ENCODE peak calls at places on chromosomes 1 and 21, in six cellular contexts. One of them, this sample, is unnamed.
A peak's percentile ranks its signal among the peaks of the same experiment; 100 is the strongest.

GRCh38 chr1:22231995-22232690 is 89.2 kb upstream of the WNT4 start:
- DNase-seq in heart right ventricle: no peak
- DNase-seq in upper lobe of right lung: no peak
- DNase-seq in thoracic aorta: no peak
- DNase-seq in body of pancreas: no peak
- DNase-seq in left ventricle myocardium inferior: no peak
- DNase-seq in this sample: no peak

GRCh38 chr1:44999232-44999631 is 11.9 kb downstream of the HECTD3 start:
- DNase-seq in body of pancreas: no peak
- DNase-seq in upper lobe of right lung: no peak
- DNase-seq in thoracic aorta: no peak
- DNase-seq in heart right ventricle: no peak
- DNase-seq in left ventricle myocardium inferior: no peak
- DNase-seq in this sample: no peak

GRCh38 chr1:53408013-53408754 is 51.0 kb upstream of the DMRTB1 start:
- DNase-seq in thoracic aorta: no peak
- DNase-seq in body of pancreas: no peak
- DNase-seq in upper lobe of right lung: no peak
- DNase-seq in heart right ventricle: no peak
- DNase-seq in left ventricle myocardium inferior: no peak
- DNase-seq in this sample: no peak

GRCh38 chr1:8510041-8510823 is 192.3 kb downstream of the SLC45A1 start:
- DNase-seq in heart right ventricle: no peak
- DNase-seq in thoracic aorta: no peak
- DNase-seq in body of pancreas: peak; percentile 14
- DNase-seq in left ventricle myocardium inferior: no peak
- DNase-seq in upper lobe of right lung: no peak
- DNase-seq in this sample: no peak

GRCh38 chr1:109307363-109308021 is 681 bp upstream of the MYBPHL start:
- DNase-seq in left ventricle myocardium inferior: peak; percentile 60
- DNase-seq in body of pancreas: peak; percentile 22
- DNase-seq in upper lobe of right lung: peak; percentile 76
- DNase-seq in thoracic aorta: no peak
- DNase-seq in heart right ventricle: peak; percentile 27
- DNase-seq in this sample: no peak

GRCh38 chr21:44800103-44800502 is 1.5 kb downstream of the UBE2G2 start:
- DNase-seq in left ventricle myocardium inferior: no peak
- DNase-seq in heart right ventricle: peak; percentile 34
- DNase-seq in body of pancreas: no peak
- DNase-seq in upper lobe of right lung: no peak
- DNase-seq in thoracic aorta: no peak
- DNase-seq in this sample: no peak

GRCh38 chr1:186983327-186983726 is 154.6 kb downstream of the PLA2G4A start:
- DNase-seq in thoracic aorta: no peak
- DNase-seq in upper lobe of right lung: no peak
- DNase-seq in heart right ventricle: no peak
- DNase-seq in left ventricle myocardium inferior: peak; percentile 20
- DNase-seq in body of pancreas: peak; percentile 48
- DNase-seq in this sample: no peak

GRCh38 chr21:45001134-45002095 is 61.6 kb downstream of the SLX9 start:
- DNase-seq in thoracic aorta: peak; percentile 64
- DNase-seq in left ventricle myocardium inferior: peak; percentile 62
- DNase-seq in upper lobe of right lung: peak; percentile 63
- DNase-seq in heart right ventricle: peak; percentile 62
- DNase-seq in body of pancreas: no peak
- DNase-seq in this sample: no peak

GRCh38 chr1:25469177-25469576 is 38.5 kb downstream of the MACO1 start:
- DNase-seq in left ventricle myocardium inferior: no peak
- DNase-seq in upper lobe of right lung: no peak
- DNase-seq in heart right ventricle: no peak
- DNase-seq in body of pancreas: no peak
- DNase-seq in thoracic aorta: no peak
- DNase-seq in this sample: no peak

GRCh38 chr1:60970081-60970509 is 112.3 kb upstream of the NFIA start:
- DNase-seq in heart right ventricle: no peak
- DNase-seq in thoracic aorta: no peak
- DNase-seq in upper lobe of right lung: no peak
- DNase-seq in left ventricle myocardium inferior: no peak
- DNase-seq in body of pancreas: no peak
- DNase-seq in this sample: no peak

GRCh38 chr1:21121764-21122471 is 54.8 kb downstream of the EIF4G3 start:
- DNase-seq in thoracic aorta: no peak
- DNase-seq in body of pancreas: no peak
- DNase-seq in left ventricle myocardium inferior: no peak
- DNase-seq in upper lobe of right lung: no peak
- DNase-seq in heart right ventricle: no peak
- DNase-seq in this sample: no peak

GRCh38 chr21:28779914-28780313 is 212.8 kb downstream of the LTN1 start:
- DNase-seq in body of pancreas: no peak
- DNase-seq in heart right ventricle: no peak
- DNase-seq in left ventricle myocardium inferior: no peak
- DNase-seq in thoracic aorta: no peak
- DNase-seq in upper lobe of right lung: no peak
- DNase-seq in this sample: no peak

GRCh38 chr1:154351363-154352068 is 26.2 kb downstream of the ATP8B2 start:
- DNase-seq in upper lobe of right lung: no peak
- DNase-seq in body of pancreas: peak; percentile 84
- DNase-seq in heart right ventricle: no peak
- DNase-seq in left ventricle myocardium inferior: no peak
- DNase-seq in thoracic aorta: no peak
- DNase-seq in this sample: no peak

GRCh38 chr1:65832296-65832695 is 39.6 kb downstream of the PDE4B start:
- DNase-seq in heart right ventricle: no peak
- DNase-seq in left ventricle myocardium inferior: no peak
- DNase-seq in upper lobe of right lung: no peak
- DNase-seq in thoracic aorta: no peak
- DNase-seq in body of pancreas: no peak
- DNase-seq in this sample: no peak

GRCh38 chr1:119947468-119947867 is 51.2 kb upstream of the ADAM30 start:
- DNase-seq in body of pancreas: no peak
- DNase-seq in upper lobe of right lung: no peak
- DNase-seq in thoracic aorta: no peak
- DNase-seq in heart right ventricle: no peak
- DNase-seq in left ventricle myocardium inferior: no peak
- DNase-seq in this sample: no peak

GRCh38 chr1:109840011-109840629 is 70.5 kb upstream of the CSF1 start:
- DNase-seq in thoracic aorta: no peak
- DNase-seq in heart right ventricle: no peak
- DNase-seq in left ventricle myocardium inferior: no peak
- DNase-seq in body of pancreas: no peak
- DNase-seq in upper lobe of right lung: no peak
- DNase-seq in this sample: no peak

GRCh38 chr1:156849151-156849496 is 9.8 kb downstream of the INSRR start:
- DNase-seq in heart right ventricle: no peak
- DNase-seq in left ventricle myocardium inferior: no peak
- DNase-seq in body of pancreas: no peak
- DNase-seq in upper lobe of right lung: no peak
- DNase-seq in thoracic aorta: no peak
- DNase-seq in this sample: no peak

GRCh38 chr1:155392898-155393411 is 72.3 kb downstream of the RUSC1 start:
- DNase-seq in thoracic aorta: no peak
- DNase-seq in left ventricle myocardium inferior: no peak
- DNase-seq in upper lobe of right lung: no peak
- DNase-seq in heart right ventricle: no peak
- DNase-seq in body of pancreas: peak; percentile 55
- DNase-seq in this sample: no peak

GRCh38 chr1:241470908-241471610 is 48.5 kb downstream of the FH start:
- DNase-seq in body of pancreas: no peak
- DNase-seq in upper lobe of right lung: no peak
- DNase-seq in left ventricle myocardium inferior: no peak
- DNase-seq in heart right ventricle: no peak
- DNase-seq in thoracic aorta: no peak
- DNase-seq in this sample: no peak

GRCh38 chr1:113142791-113143190 is 69.8 kb downstream of the LRIG2 start:
- DNase-seq in left ventricle myocardium inferior: no peak
- DNase-seq in heart right ventricle: peak; percentile 17
- DNase-seq in body of pancreas: no peak
- DNase-seq in thoracic aorta: no peak
- DNase-seq in upper lobe of right lung: no peak
- DNase-seq in this sample: no peak

GRCh38 chr1:42966688-42967609 is 8.3 kb upstream of the SLC2A1 start:
- DNase-seq in heart right ventricle: no peak
- DNase-seq in body of pancreas: peak; percentile 72
- DNase-seq in left ventricle myocardium inferior: no peak
- DNase-seq in upper lobe of right lung: no peak
- DNase-seq in thoracic aorta: no peak
- DNase-seq in this sample: no peak

GRCh38 chr21:15730484-15731242 is 881 bp downstream of the USP25 start:
- DNase-seq in body of pancreas: peak; percentile 20
- DNase-seq in left ventricle myocardium inferior: no peak
- DNase-seq in thoracic aorta: no peak
- DNase-seq in upper lobe of right lung: no peak
- DNase-seq in heart right ventricle: peak; percentile 13
- DNase-seq in this sample: no peak

GRCh38 chr21:15732290-15732995 is 2.7 kb downstream of the USP25 start:
- DNase-seq in body of pancreas: no peak
- DNase-seq in heart right ventricle: no peak
- DNase-seq in left ventricle myocardium inferior: no peak
- DNase-seq in thoracic aorta: no peak
- DNase-seq in upper lobe of right lung: no peak
- DNase-seq in this sample: no peak

GRCh38 chr21:15732996-15733329 is 3.2 kb downstream of the USP25 start:
- DNase-seq in thoracic aorta: no peak
- DNase-seq in heart right ventricle: no peak
- DNase-seq in upper lobe of right lung: no peak
- DNase-seq in body of pancreas: no peak
- DNase-seq in left ventricle myocardium inferior: no peak
- DNase-seq in this sample: no peak

GRCh38 chr21:15731243-15731613 is 1.4 kb downstream of the USP25 start:
- DNase-seq in heart right ventricle: no peak
- DNase-seq in left ventricle myocardium inferior: no peak
- DNase-seq in upper lobe of right lung: no peak
- DNase-seq in body of pancreas: no peak
- DNase-seq in thoracic aorta: no peak
- DNase-seq in this sample: no peak

DNA sequence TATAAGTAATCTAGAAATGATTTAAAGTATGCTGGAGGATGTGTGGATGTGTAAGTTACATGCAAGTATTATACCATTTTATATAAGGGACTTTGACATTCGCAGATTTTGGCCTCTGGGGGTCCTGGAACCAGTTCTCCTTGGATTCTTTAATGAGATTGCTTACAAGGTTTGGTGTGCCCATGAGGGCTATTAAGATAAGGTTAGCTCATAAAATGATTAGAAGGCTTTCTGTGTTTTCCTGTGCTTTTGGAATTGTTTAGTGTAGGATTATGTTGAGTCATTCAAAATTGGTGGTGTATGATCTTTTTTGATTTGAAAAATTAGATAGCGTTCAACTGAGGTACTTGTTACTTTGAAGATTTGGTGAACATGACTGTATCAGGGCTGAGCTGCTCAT is 5.6 kb downstream of the USP25 start:
- DNase-seq in body of pancreas: no peak
- DNase-seq in upper lobe of right lung: no peak
- DNase-seq in thoracic aorta: no peak
- DNase-seq in heart right ventricle: no peak
- DNase-seq in left ventricle myocardium inferior: no peak
- DNase-seq in this sample: no peak
- H3K4me1 ChIP-seq in body of pancreas: peaks cover 45% of the 10 kb centered on the region
- H3K4me1 ChIP-seq in upper lobe of right lung: peaks cover 48% of the 10 kb centered on the region
- H3K4me1 ChIP-seq in thoracic aorta: peaks cover 44% of the 10 kb centered on the region
- H3K4me1 ChIP-seq in heart right ventricle: peaks cover 62% of the 10 kb centered on the region
- H3K4me1 ChIP-seq in left ventricle myocardium inferior: peaks cover 90% of the 10 kb centered on the region
- H3K4me1 ChIP-seq in this sample: peaks cover 41% of the 10 kb centered on the region

DNA sequence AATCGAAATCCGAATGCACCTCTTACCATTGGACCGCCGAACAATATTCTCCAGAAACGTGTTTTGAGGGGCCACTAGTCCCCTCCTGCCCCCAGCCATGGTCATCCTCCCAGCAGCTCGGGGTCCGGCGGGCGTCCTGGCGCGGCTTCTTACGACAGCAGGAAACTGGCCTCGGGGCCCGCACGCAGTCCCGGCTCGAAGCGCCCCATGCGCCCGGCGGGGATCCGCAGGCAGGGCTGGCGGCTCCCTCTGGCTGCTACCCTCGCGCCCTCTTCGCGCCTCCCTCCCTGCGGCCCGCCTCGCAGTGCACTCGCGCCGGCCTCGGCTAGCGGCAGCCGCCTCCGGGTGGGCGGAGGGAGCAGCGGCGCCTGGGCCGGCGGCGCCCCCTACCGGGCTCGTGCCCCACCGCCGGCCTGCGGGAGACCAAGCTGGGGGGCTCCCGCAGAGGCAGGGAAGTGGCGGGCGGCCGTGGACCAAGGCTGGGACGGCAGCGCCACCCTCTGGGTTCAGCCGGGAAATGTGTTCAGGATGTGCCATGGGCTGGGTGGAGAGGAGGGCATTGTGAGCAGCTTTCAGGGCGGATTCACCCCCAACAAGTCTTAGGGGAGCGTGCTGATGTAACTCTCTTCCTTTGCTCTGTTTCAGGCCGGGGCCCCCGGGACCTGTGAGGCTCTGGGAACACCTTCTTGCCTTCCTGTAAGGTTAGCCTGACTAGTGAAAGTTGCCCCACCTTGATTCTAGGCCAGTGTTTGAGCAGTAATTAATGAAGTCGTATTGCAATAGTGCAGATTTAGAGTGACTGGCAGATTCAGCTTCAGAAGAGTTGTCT is at the start of gene KCNH1:
- DNase-seq in thoracic aorta: no peak
- DNase-seq in heart right ventricle: peak; percentile 51
- DNase-seq in upper lobe of right lung: peak; percentile 77
- DNase-seq in left ventricle myocardium inferior: peak; percentile 67
- DNase-seq in body of pancreas: peak; percentile 74
- DNase-seq in this sample: peak; percentile 65
- TF ChIP-seq CTCF in thoracic aorta: peak; percentile 75
- TF ChIP-seq CTCF in heart right ventricle: peak; percentile 95
- TF ChIP-seq CTCF in upper lobe of right lung: peak; percentile 73
- TF ChIP-seq CTCF in left ventricle myocardium inferior: peak; percentile 91
- TF ChIP-seq CTCF in body of pancreas: peak; percentile 56
- TF ChIP-seq CTCF in this sample: peak; percentile 75

GRCh38 chr1:209849388-209849787 is 21.6 kb downstream of the UTP25 start:
- DNase-seq in thoracic aorta: no peak
- DNase-seq in upper lobe of right lung: no peak
- DNase-seq in body of pancreas: no peak
- DNase-seq in heart right ventricle: no peak
- DNase-seq in left ventricle myocardium inferior: no peak
- DNase-seq in this sample: no peak
- H3K36me3 ChIP-seq in thoracic aorta: peaks cover 24% of the 10 kb centered on the region
- H3K36me3 ChIP-seq in upper lobe of right lung: peaks cover 91% of the 10 kb centered on the region
- H3K36me3 ChIP-seq in body of pancreas: no peaks in the 10 kb centered on the region
- H3K36me3 ChIP-seq in heart right ventricle: peaks cover 17% of the 10 kb centered on the region
- H3K36me3 ChIP-seq in left ventricle myocardium inferior: peaks cover 71% of the 10 kb centered on the region
- H3K36me3 ChIP-seq in this sample: peaks cover 3% of the 10 kb centered on the region

GRCh38 chr1:39106949-39107740 is 81.0 kb downstream of the NDUFS5 start:
- DNase-seq in body of pancreas: no peak
- DNase-seq in thoracic aorta: no peak
- DNase-seq in upper lobe of right lung: no peak
- DNase-seq in left ventricle myocardium inferior: no peak
- DNase-seq in heart right ventricle: no peak
- DNase-seq in this sample: no peak

GRCh38 chr1:39107891-39108290 is 81.7 kb downstream of the NDUFS5 start:
- DNase-seq in left ventricle myocardium inferior: no peak
- DNase-seq in heart right ventricle: no peak
- DNase-seq in thoracic aorta: no peak
- DNase-seq in upper lobe of right lung: no peak
- DNase-seq in body of pancreas: no peak
- DNase-seq in this sample: no peak

GRCh38 chr1:39110882-39111281 is 84.7 kb downstream of the NDUFS5 start:
- DNase-seq in heart right ventricle: no peak
- DNase-seq in body of pancreas: no peak
- DNase-seq in thoracic aorta: no peak
- DNase-seq in left ventricle myocardium inferior: no peak
- DNase-seq in upper lobe of right lung: no peak
- DNase-seq in this sample: no peak

GRCh38 chr1:39110325-39110851 is 84.2 kb downstream of the NDUFS5 start:
- DNase-seq in heart right ventricle: no peak
- DNase-seq in body of pancreas: no peak
- DNase-seq in thoracic aorta: no peak
- DNase-seq in left ventricle myocardium inferior: no peak
- DNase-seq in upper lobe of right lung: no peak
- DNase-seq in this sample: no peak

GRCh38 chr1:39109653-39110052 is 83.5 kb downstream of the NDUFS5 start:
- DNase-seq in thoracic aorta: no peak
- DNase-seq in body of pancreas: no peak
- DNase-seq in heart right ventricle: no peak
- DNase-seq in left ventricle myocardium inferior: no peak
- DNase-seq in upper lobe of right lung: no peak
- DNase-seq in this sample: no peak
- H3K4me1 ChIP-seq in thoracic aorta: peaks cover 61% of the 10 kb centered on the region
- H3K4me1 ChIP-seq in body of pancreas: peaks cover 39% of the 10 kb centered on the region
- H3K4me1 ChIP-seq in heart right ventricle: peaks cover 51% of the 10 kb centered on the region
- H3K4me1 ChIP-seq in left ventricle myocardium inferior: peaks cover 67% of the 10 kb centered on the region
- H3K4me1 ChIP-seq in upper lobe of right lung: peaks cover 73% of the 10 kb centered on the region
- H3K4me1 ChIP-seq in this sample: peaks cover 15% of the 10 kb centered on the region

This sample was measured in Caco-2.